ENCODE peak calls at places on chromosomes 16 and 17, in nine cellular contexts. Q, C, L, M, X, A, U, S and T are unnamed samples.

GRCh38 chr16:74950511-74950910 is 34.4 kb downstream of the WDR59 start:
- DNase-seq in Q (no peak), C (no peak), L (no peak), M (no peak), X (no peak), A (no peak), U (no peak), S (no peak), T (no peak)

GRCh38 chr16:58039829-58040495 is 14.4 kb downstream of the MMP15 start:
- DNase-seq in Q (no peak), C (no peak), L (no peak), M (no peak), X (no peak), A (no peak), U (no peak), S (no peak), T (no peak)

GRCh38 chr17:67689534-67690177 is 28.1 kb upstream of the NOL11 start:
- DNase-seq in Q (no peak), C (peak; percentile 79), L (peak; percentile 23), M (peak; percentile 64), X (peak; percentile 67), A (peak; percentile 56), U (peak; percentile 87), S (no peak), T (peak; percentile 48)

GRCh38 chr16:89721644-89722391 is 481 bp downstream of the ZNF276 start:
- DNase-seq in Q (no peak), C (peak; percentile 60), L (peak; percentile 58), M (peak; percentile 75), X (peak; percentile 64), A (no peak), U (peak; percentile 82), S (peak; percentile 80), T (peak; percentile 61)

GRCh38 chr16:566475-567361 is at the start of gene NHLRC4:
- DNase-seq in Q (peak; percentile 87), C (peak; percentile 86), L (peak; percentile 83), M (peak; percentile 76), X (peak; percentile 54), A (peak; percentile 32), U (peak; percentile 86), S (no peak), T (peak; percentile 40)

GRCh38 chr17:65430209-65430833 is 131.1 kb downstream of the AXIN2 start:
- DNase-seq in Q (no peak), C (no peak), L (no peak), M (no peak), X (no peak), A (no peak), U (no peak), S (no peak), T (no peak)

GRCh38 chr16:73196670-73197069 is 148.7 kb upstream of the ZFHX3 start:
- DNase-seq in Q (peak; percentile 33), C (peak; percentile 82), L (peak; percentile 53), M (peak; percentile 80), X (peak; percentile 78), A (peak; percentile 69), U (peak; percentile 69), S (no peak), T (peak; percentile 78)

GRCh38 chr17:68497885-68498319 is 14.3 kb upstream of the PRKAR1A start:
- DNase-seq in Q (no peak), C (no peak), L (no peak), M (peak; percentile 71), X (no peak), A (no peak), U (peak; percentile 94), S (no peak), T (no peak)

GRCh38 chr17:81097943-81098308 is 63.0 kb downstream of the BAIAP2 start:
- DNase-seq in Q (no peak), C (no peak), L (no peak), M (peak; percentile 34), X (peak; percentile 54), A (no peak), U (no peak), S (no peak), T (no peak)

GRCh38 chr17:33725675-33726271 is 432.7 kb upstream of the ASIC2 start:
- DNase-seq in Q (no peak), C (peak; percentile 37), L (peak; percentile 76), M (peak; percentile 19), X (peak; percentile 18), A (peak; percentile 30), U (peak; percentile 42), S (no peak), T (peak; percentile 74)

GRCh38 chr16:31242197-31242596 is 17.6 kb upstream of the ITGAM start:
- DNase-seq in Q (no peak), C (peak; percentile 53), L (no peak), M (no peak), X (peak; percentile 75), A (no peak), U (no peak), S (no peak), T (no peak)

GRCh38 chr17:18039535-18040286 is 503 bp downstream of the GID4 start:
- DNase-seq in Q (peak; percentile 57), C (peak; percentile 25), L (peak; percentile 62), M (peak; percentile 25), X (peak; percentile 27), A (peak; percentile 32), U (peak; percentile 56), S (peak; percentile 72), T (peak; percentile 38)

GRCh38 chr17:78525511-78526160 is 51.6 kb downstream of the DNAH17 start:
- DNase-seq in Q (no peak), C (no peak), L (no peak), M (no peak), X (no peak), A (no peak), U (no peak), S (peak; percentile 42), T (no peak)

GRCh38 chr16:57620316-57621231 is 7.9 kb upstream of the ADGRG1 start:
- DNase-seq in Q (no peak), C (no peak), L (peak; percentile 8), M (peak; percentile 76), X (peak; percentile 91), A (peak; percentile 61), U (no peak), S (peak; percentile 78), T (no peak)

GRCh38 chr17:77445030-77445907 is 304.5 kb downstream of the SEC14L1 start:
- DNase-seq in Q (peak; percentile 69), C (peak; percentile 84), L (no peak), M (peak; percentile 71), X (no peak), A (no peak), U (peak; percentile 97), S (no peak), T (no peak)

GRCh38 chr17:5800646-5801045 is 216.3 kb upstream of the NLRP1 start:
- DNase-seq in Q (no peak), C (no peak), L (no peak), M (no peak), X (peak; percentile 30), A (no peak), U (no peak), S (no peak), T (no peak)

GRCh38 chr17:42618442-42619150 is 9.1 kb downstream of the TUBG1 start:
- DNase-seq in Q (no peak), C (no peak), L (no peak), M (peak; percentile 52), X (peak; percentile 44), A (peak; percentile 70), U (peak; percentile 97), S (no peak), T (peak; percentile 12)

GRCh38 chr17:77127735-77128361 is 12.9 kb upstream of the SEC14L1 start:
- DNase-seq in Q (no peak), C (peak; percentile 59), L (no peak), M (peak; percentile 66), X (no peak), A (no peak), U (peak; percentile 52), S (no peak), T (no peak)

GRCh38 chr16:86316967-86317616 is 193.2 kb upstream of the FOXF1 start:
- DNase-seq in Q (no peak), C (no peak), L (no peak), M (no peak), X (no peak), A (no peak), U (no peak), S (no peak), T (no peak)
- TF ChIP-seq CTCF in Q (no peak), C (no peak), L (no peak), M (no peak), X (no peak), A (no peak), U (no peak), S (no peak), T (no peak)

DNA sequence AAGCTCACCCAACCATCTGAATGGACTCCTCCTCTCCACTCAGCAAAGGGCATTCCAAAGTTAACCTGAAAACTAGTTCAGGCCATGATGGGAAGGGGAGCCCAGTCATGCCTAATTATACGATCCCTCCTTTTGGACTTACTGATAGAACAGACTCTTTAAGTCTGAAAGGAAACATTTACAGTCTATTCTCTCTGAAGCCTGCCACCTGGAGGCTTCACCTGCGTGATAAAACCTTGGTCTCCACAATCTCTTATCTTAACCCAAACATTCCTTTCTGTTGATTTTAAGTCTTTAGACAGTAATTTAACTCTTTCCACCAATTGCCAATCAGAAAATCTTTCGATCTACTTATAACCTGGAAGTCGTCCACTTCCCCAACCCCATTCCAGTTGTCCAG is 9.0 kb upstream of the MPP2 start:
- DNase-seq in Q (no peak), C (no peak), L (no peak), M (no peak), X (no peak), A (no peak), U (no peak), S (no peak), T (no peak)
- TF ChIP-seq CTCF in Q (no peak), C (no peak), L (no peak), M (no peak), X (no peak), A (no peak), U (no peak), S (no peak), T (no peak)

GRCh38 chr17:38766341-38766740 is 13.8 kb downstream of the PSMB3 start:
- DNase-seq in Q (no peak), C (no peak), L (no peak), M (no peak), X (no peak), A (no peak), U (no peak), S (no peak), T (no peak)

GRCh38 chr17:38762231-38762630 is 9.7 kb downstream of the PSMB3 start:
- DNase-seq in Q (no peak), C (no peak), L (no peak), M (no peak), X (no peak), A (no peak), U (no peak), S (no peak), T (no peak)

DNA sequence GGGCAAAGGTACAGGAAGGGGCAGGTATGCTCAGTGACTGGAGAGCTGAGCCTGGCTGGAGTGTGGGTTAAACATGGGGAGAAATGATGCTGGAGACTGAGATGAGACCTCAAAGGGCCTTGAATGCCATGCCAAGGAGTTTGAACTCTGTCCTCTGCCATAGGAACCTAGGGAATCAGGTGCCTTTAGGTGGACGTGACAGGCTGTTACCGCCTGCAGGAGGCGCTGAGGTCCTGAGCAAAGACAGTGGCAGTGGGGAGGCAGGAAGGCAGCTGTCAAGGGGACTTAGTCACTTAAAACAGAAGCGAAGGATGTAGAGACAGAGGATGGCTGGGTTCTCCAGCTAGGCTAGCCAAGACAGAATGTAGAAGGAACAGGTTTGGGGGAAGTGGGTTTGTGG is 9.1 kb downstream of the PSMB3 start:
- DNase-seq in Q (no peak), C (peak; percentile 36), L (peak; percentile 73), M (peak; percentile 22), X (peak; percentile 55), A (no peak), U (peak; percentile 55), S (no peak), T (peak; percentile 63)
- TF ChIP-seq CTCF in Q (no peak), C (peak; percentile 36), L (peak; percentile 46), M (no peak), X (peak; percentile 50), A (no peak), U (peak; percentile 25), S (no peak), T (peak; percentile 38)

GRCh38 chr16:67156146-67156844 is 3.4 kb downstream of the TRADD start:
- DNase-seq in Q (no peak), C (no peak), L (no peak), M (peak; percentile 50), X (no peak), A (no peak), U (no peak), S (peak; percentile 49), T (no peak)
- TF ChIP-seq CTCF in Q (no peak), C (no peak), L (no peak), M (no peak), X (no peak), A (no peak), U (no peak), S (no peak), T (no peak)